ENCODE peak calls at places on chromosome 17, in ten cellular contexts. C is effector memory CD4-positive, alpha-beta T cell; R is stimulated activated CD4-positive, alpha-beta T cell treated with anti-CD3 and anti-CD28 coated beads, TNF-alpha, amount 100 ng/mL, for 48 hours; L is nephron progenitor cell; N is stimulated activated CD8-positive, alpha-beta memory T cell treated with anti-CD3 and anti-CD28 coated beads, Interleukin-7, amount 100 ng/mL, for 1 hour; W is IMR-90; J is upper lobe of right lung; K is Daoy; G is cerebellar nuclear complex; A is cardiac muscle cell. V is an unnamed sample.

GRCh38 chr17:2707721-2708584 is 3.6 kb downstream of the CLUH start:
- DNase-seq in G (no peak), W (no peak), A (no peak), L (peak), C (no peak), K (no peak), J (peak), N (no peak), R (no peak), V (peak)

GRCh38 chr17:77884019-77884418 is 74.5 kb upstream of the TNRC6C start:
- DNase-seq in J (no peak), G (peak), A (peak), W (peak), C (no peak), L (peak), K (no peak), N (no peak), R (no peak), V (no peak)

GRCh38 chr17:78316867-78317816 is 42.7 kb downstream of the SOCS3 start:
- DNase-seq in N (no peak), K (peak), L (peak), G (no peak), J (peak), C (no peak), A (peak), R (no peak), W (peak), V (no peak)

GRCh38 chr17:48611213-48611612 is 396 bp upstream of the HOXB7 start:
- DNase-seq in W (peak), K (peak), J (no peak), N (no peak), A (no peak), C (no peak), L (no peak), G (no peak), R (no peak), V (no peak)

GRCh38 chr17:1997146-1997586 is 28.0 kb downstream of the RTN4RL1 start:
- DNase-seq in J (no peak), L (no peak), K (no peak), C (no peak), N (no peak), W (no peak), G (no peak), R (no peak), A (no peak), V (no peak)

GRCh38 chr17:27282054-27282501 is 11.8 kb upstream of the WSB1 start:
- DNase-seq in C (no peak), R (no peak), J (no peak), L (no peak), N (no peak), G (no peak), W (peak), K (no peak), A (peak), V (no peak)

GRCh38 chr17:79038545-79039135 is 14.7 kb downstream of the C1QTNF1 start:
- DNase-seq in G (no peak), N (no peak), R (no peak), A (peak), K (peak), L (no peak), W (peak), C (no peak), J (peak), V (no peak)

GRCh38 chr17:31321481-31321880 is at the start of gene EVI2A:
- DNase-seq in L (no peak), G (no peak), K (peak), J (no peak), A (peak), R (peak), W (peak), C (peak), N (peak), V (no peak)

GRCh38 chr17:15321556-15322250 is 19.7 kb downstream of the TEKT3 start:
- DNase-seq in K (peak), J (no peak), R (no peak), W (peak), G (no peak), L (no peak), C (no peak), N (no peak), A (no peak), V (no peak)

GRCh38 chr17:4657678-4658077 is 16.2 kb upstream of the ALOX15 start:
- DNase-seq in N (no peak), G (no peak), J (no peak), K (no peak), L (no peak), R (no peak), W (peak), A (peak), C (no peak), V (no peak)

GRCh38 chr17:67435122-67435521 is 58.0 kb downstream of the PITPNC1 start:
- DNase-seq in J (no peak), C (peak), W (no peak), R (no peak), N (peak), G (no peak), A (peak), L (no peak), K (no peak), V (no peak)

GRCh38 chr17:4607773-4608187 is 23.5 kb downstream of the SMTNL2 start:
- DNase-seq in J (no peak), N (no peak), W (peak), G (no peak), R (no peak), K (peak), A (peak), L (no peak), C (no peak), V (peak)

GRCh38 chr17:57142925-57143324 is 57.9 kb downstream of the AKAP1 start:
- DNase-seq in C (no peak), A (peak), W (no peak), J (no peak), R (no peak), K (no peak), L (peak), N (no peak), G (no peak), V (no peak)

GRCh38 chr17:72244494-72244893 is 123.7 kb downstream of the SOX9 start:
- DNase-seq in J (no peak), A (peak), K (no peak), C (no peak), L (no peak), W (peak), G (no peak), N (no peak), R (no peak), V (no peak)

GRCh38 chr17:1493291-1493980 is 950 bp upstream of the MYO1C start:
- DNase-seq in J (peak), K (no peak), G (no peak), A (peak), W (no peak), C (no peak), L (no peak), N (no peak), R (no peak), V (no peak)

GRCh38 chr17:7034955-7035590 is 742 bp upstream of the SLC16A13 start:
- DNase-seq in W (no peak), R (no peak), N (no peak), J (no peak), L (no peak), C (no peak), K (no peak), G (no peak), A (no peak), V (no peak)

GRCh38 chr17:77215281-77215680 is 74.5 kb downstream of the SEC14L1 start:
- DNase-seq in J (no peak), K (no peak), G (no peak), R (no peak), L (no peak), W (no peak), N (no peak), A (no peak), C (no peak), V (no peak)

GRCh38 chr17:17859909-17860760 is 23.3 kb upstream of the SREBF1 start:
- DNase-seq in K (peak), C (peak), N (peak), R (peak), W (peak), G (no peak), J (peak), A (peak), L (peak), V (no peak)

GRCh38 chr17:65483438-65483837 is 78.0 kb downstream of the AXIN2 start:
- DNase-seq in G (no peak), C (no peak), W (no peak), R (no peak), K (no peak), A (no peak), J (no peak), L (no peak), N (no peak), V (no peak)

GRCh38 chr17:47895254-47895855 is 681 bp upstream of the SP2 start:
- DNase-seq in J (peak), L (no peak), K (no peak), N (no peak), R (peak), G (no peak), W (peak), C (no peak), A (no peak), V (peak)

GRCh38 chr17:50817142-50817751 is 18.1 kb upstream of the WFIKKN2 start:
- DNase-seq in K (no peak), J (peak), G (no peak), N (peak), W (no peak), R (peak), A (peak), L (peak), C (peak), V (peak)

GRCh38 chr17:9875441-9875840 is 29.6 kb downstream of the RCVRN start:
- DNase-seq in R (no peak), W (peak), A (peak), C (no peak), N (no peak), G (no peak), K (peak), J (no peak), L (no peak), V (no peak)

GRCh38 chr17:17732892-17733670 is 51.8 kb downstream of the RAI1 start:
- DNase-seq in N (no peak), L (no peak), K (peak), C (no peak), W (peak), G (no peak), J (no peak), R (no peak), A (peak), V (no peak)

GRCh38 chr17:29238133-29238850 is 8.4 kb upstream of the CRYBA1 start:
- DNase-seq in R (no peak), A (peak), J (no peak), C (no peak), G (no peak), K (peak), W (peak), N (no peak), L (no peak), V (peak)

GRCh38 chr17:55458977-55459376 is 37.3 kb upstream of the MMD start:
- DNase-seq in R (peak), A (no peak), L (no peak), N (no peak), G (no peak), C (no peak), K (peak), W (peak), J (no peak), V (no peak)

GRCh38 chr17:54920819-54921218 is 20.2 kb downstream of the TOM1L1 start:
- DNase-seq in C (no peak), J (no peak), W (no peak), R (no peak), L (no peak), A (no peak), G (no peak), N (no peak), K (no peak), V (no peak)

GRCh38 chr17:56798916-56799315 is 34.8 kb downstream of the C17orf67 start:
- DNase-seq in W (no peak), A (peak), R (no peak), N (no peak), G (no peak), C (no peak), L (peak), J (no peak), K (no peak), V (no peak)

GRCh38 chr17:68085751-68086445 is 50.4 kb downstream of the KPNA2 start:
- DNase-seq in C (no peak), L (no peak), A (no peak), N (no peak), K (no peak), J (no peak), R (no peak), W (no peak), G (no peak), V (no peak)

GRCh38 chr17:9899280-9900018 is 5.6 kb downstream of the RCVRN start:
- DNase-seq in A (no peak), N (no peak), L (no peak), C (no peak), J (no peak), W (no peak), G (no peak), K (no peak), R (no peak), V (no peak)

GRCh38 chr17:3861761-3862681 is 16.0 kb upstream of the NCBP3 start:
- DNase-seq in A (no peak), G (no peak), C (no peak), K (no peak), N (no peak), R (no peak), L (no peak), W (no peak), J (no peak), V (no peak)

GRCh38 chr17:16287563-16288027 is 65.7 kb downstream of the CENPV start:
- DNase-seq in W (peak), C (no peak), R (no peak), J (no peak), A (peak), L (no peak), K (peak), N (no peak), G (no peak), V (no peak)

GRCh38 chr17:59371426-59372099 is 40.1 kb downstream of the YPEL2 start:
- DNase-seq in A (no peak), W (no peak), K (no peak), N (no peak), R (no peak), J (no peak), C (no peak), L (no peak), G (no peak), V (peak)